ENCODE peak calls at places on chromosomes 12 and 14, in six cellular contexts. M is stimulated activated CD8-positive, alpha-beta memory T cell treated with anti-CD3 and anti-CD28 coated beads, Interleukin-15, amount 100 ng/mL, for 4 hours; N is B cell; W is hypothalamus; K is astrocyte of the spinal cord; L is T47D. C is an unnamed sample.

GRCh38 chr12:5200276-5201087 is 156.8 kb downstream of the KCNA5 start:
- DNase-seq in K (no peak), N (no peak), M (no peak), W (no peak), L (peak; percentile 4), C (no peak)

GRCh38 chr12:107761502-107761904 is 566 bp upstream of the PRDM4 start:
- DNase-seq in N (no peak), M (no peak), W (no peak), L (peak; percentile 17), K (no peak), C (no peak)

GRCh38 chr14:103899316-103899715 is 28.9 kb upstream of the TDRD9 start:
- DNase-seq in L (peak; percentile 46), M (no peak), N (no peak), W (no peak), K (no peak), C (no peak)

GRCh38 chr12:43277630-43278267 is 274.3 kb downstream of the ADAMTS20 start:
- DNase-seq in L (peak; percentile 53), K (peak; percentile 39), N (no peak), M (no peak), W (no peak), C (no peak)

GRCh38 chr14:53338192-53338591 is 185.1 kb upstream of the DDHD1 start:
- DNase-seq in K (peak; percentile 63), M (no peak), L (no peak), W (no peak), N (no peak), C (no peak)

GRCh38 chr12:11901687-11902524 is 168.8 kb upstream of the BCL2L14 start:
- DNase-seq in N (no peak), W (no peak), L (no peak), K (no peak), M (no peak), C (peak; percentile 76)

GRCh38 chr12:77531912-77532311 is 298.8 kb upstream of the NAV3 start:
- DNase-seq in N (no peak), K (no peak), W (no peak), M (no peak), L (no peak), C (no peak)

GRCh38 chr14:83842536-83842935 is 1687.4 kb upstream of the FLRT2 start:
- DNase-seq in L (no peak), M (no peak), K (no peak), N (no peak), W (no peak), C (no peak)

GRCh38 chr12:4034926-4035325 is 161.7 kb upstream of the PARP11 start:
- DNase-seq in K (no peak), W (no peak), L (no peak), N (no peak), M (no peak), C (no peak)

GRCh38 chr12:78385541-78385940 is 479.0 kb upstream of the SYT1 start:
- DNase-seq in W (no peak), M (no peak), K (no peak), N (no peak), L (no peak), C (no peak)

GRCh38 chr12:71018682-71019081 is 98.1 kb upstream of the PTPRR start:
- DNase-seq in M (no peak), L (no peak), K (no peak), N (no peak), W (no peak), C (no peak)

GRCh38 chr12:57904848-57905811 is 36.2 kb upstream of the ATP23 start:
- DNase-seq in L (peak; percentile 97), K (peak; percentile 88), M (peak; percentile 57), W (peak; percentile 76), N (peak; percentile 62), C (peak; percentile 70)

GRCh38 chr12:89786177-89786810 is 77.7 kb upstream of the ATP2B1 start:
- DNase-seq in N (no peak), W (no peak), M (no peak), K (no peak), L (no peak), C (no peak)

GRCh38 chr12:106600503-106600902 is 17.7 kb downstream of the RFX4 start:
- DNase-seq in L (no peak), N (no peak), W (no peak), M (no peak), K (no peak), C (no peak)

GRCh38 chr12:14310866-14311265 is 54.6 kb upstream of the ATF7IP start:
- DNase-seq in M (no peak), W (no peak), N (no peak), K (no peak), L (no peak), C (no peak)

GRCh38 chr14:54567634-54568561 is 970 bp downstream of the SAMD4A start:
- DNase-seq in N (peak; percentile 84), L (peak; percentile 54), W (peak; percentile 49), K (peak; percentile 55), M (peak; percentile 15), C (peak; percentile 17)

GRCh38 chr12:113359133-113359938 is 949 bp downstream of the PLBD2 start:
- DNase-seq in M (no peak), N (no peak), W (peak; percentile 75), L (no peak), K (no peak), C (peak; percentile 6)

GRCh38 chr14:82482345-82482744 is 948.7 kb upstream of the SEL1L start:
- DNase-seq in N (no peak), W (no peak), M (no peak), L (no peak), K (no peak), C (no peak)

GRCh38 chr14:104360522-104360921 is 219.0 kb upstream of the C14orf180 start:
- DNase-seq in M (no peak), N (no peak), L (no peak), W (no peak), K (no peak), C (no peak)

GRCh38 chr14:97719931-97720330 is 922.7 kb downstream of the VRK1 start:
- DNase-seq in L (no peak), N (no peak), K (no peak), M (no peak), W (no peak), C (no peak)

GRCh38 chr12:52390739-52391617 is 5.5 kb upstream of the KRT84 start:
- DNase-seq in K (no peak), M (no peak), L (peak; percentile 41), N (no peak), W (no peak), C (no peak)

GRCh38 chr12:67276469-67276868 is 7.3 kb downstream of the CAND1 start:
- DNase-seq in M (no peak), W (no peak), L (no peak), N (no peak), K (no peak), C (no peak)

GRCh38 chr12:5439333-5439732 is 7.4 kb downstream of the NTF3 start:
- DNase-seq in K (no peak), N (no peak), M (no peak), W (no peak), L (no peak), C (no peak)

GRCh38 chr12:64088431-64089349 is 133.4 kb downstream of the KICS2 start:
- DNase-seq in N (no peak), W (no peak), M (no peak), L (peak; percentile 26), K (peak; percentile 93), C (no peak)

GRCh38 chr14:99660006-99660566 is 15.2 kb downstream of the HHIPL1 start:
- DNase-seq in K (no peak), M (no peak), L (no peak), N (no peak), W (no peak), C (no peak)

GRCh38 chr12:132280436-132280835 is 49.0 kb downstream of the GALNT9 start:
- DNase-seq in L (no peak), K (no peak), W (no peak), M (no peak), N (no peak), C (no peak)

GRCh38 chr14:48857366-48857765 is 728.8 kb downstream of the RPS29 start:
- DNase-seq in N (no peak), K (no peak), L (no peak), M (no peak), W (no peak), C (no peak)

GRCh38 chr14:75044322-75044721 is 6.9 kb downstream of the MLH3 start:
- DNase-seq in W (no peak), M (no peak), K (peak; percentile 79), L (no peak), N (no peak), C (no peak)

GRCh38 chr14:99260652-99261551 is 11.1 kb downstream of the BCL11B start:
- DNase-seq in W (no peak), N (no peak), L (no peak), M (no peak), K (no peak), C (peak; percentile 64)

GRCh38 chr12:6563448-6564050 is 4.5 kb downstream of the NOP2 start:
- DNase-seq in N (peak; percentile 61), M (peak; percentile 21), K (peak; percentile 37), W (peak; percentile 31), L (peak; percentile 28), C (peak; percentile 31)

GRCh38 chr12:26239508-26240328 is 44.3 kb downstream of the SSPN start:
- DNase-seq in N (no peak), L (no peak), K (peak; percentile 99), M (no peak), W (peak; percentile 86), C (no peak)

GRCh38 chr14:55948399-55948798 is 169.8 kb upstream of the PELI2 start:
- DNase-seq in W (no peak), K (no peak), N (no peak), L (no peak), M (no peak), C (no peak)

GRCh38 chr12:24349051-24349780 is 399.7 kb upstream of the SOX5 start:
- DNase-seq in L (no peak), K (no peak), W (no peak), M (no peak), N (no peak), C (no peak)

GRCh38 chr12:82383930-82384513 is 25.7 kb downstream of the METTL25 start:
- DNase-seq in N (no peak), K (peak; percentile 42), W (no peak), L (peak; percentile 65), M (no peak), C (no peak)

GRCh38 chr12:84974177-84974815 is 61.7 kb upstream of the SLC6A15 start:
- DNase-seq in L (no peak), W (no peak), K (no peak), M (no peak), N (no peak), C (no peak)

GRCh38 chr14:25050494-25051170 is 685 bp upstream of the STXBP6 start:
- DNase-seq in M (no peak), N (no peak), K (peak; percentile 59), W (peak; percentile 12), L (no peak), C (no peak)

GRCh38 chr12:53700567-53700966 is 24.7 kb upstream of the ATP5MC2 start:
- DNase-seq in N (no peak), M (no peak), W (peak; percentile 27), L (no peak), K (no peak), C (no peak)